ENCODE peak calls at places on chromosomes 2 and 18, in ten cellular contexts. P is H1; D is A549; V is lung; J is aorta; S is CD8-positive, alpha-beta memory T cell; R is CD8-positive, alpha-beta T cell; N is tibial nerve; I is left lung; Z is kidney. L is an unnamed sample.

GRCh38 chr2:209553913-209554312 is 130.1 kb downstream of the MAP2 start:
- DNase-seq in P (no peak), D (no peak), V (no peak), J (no peak), S (no peak), R (no peak), N (no peak), I (no peak), Z (no peak), L (no peak)

GRCh38 chr2:128298846-128299507 is 19.7 kb downstream of the HS6ST1 start:
- DNase-seq in P (no peak), D (no peak), V (no peak), J (peak; percentile 58), S (no peak), R (no peak), N (no peak), I (peak; percentile 60), Z (peak; percentile 69), L (no peak)

GRCh38 chr2:194060269-194060668 is 1596.8 kb upstream of the SLC39A10 start:
- DNase-seq in P (no peak), D (no peak), V (no peak), J (no peak), S (no peak), R (no peak), N (no peak), I (no peak), Z (no peak), L (no peak)

GRCh38 chr2:25279091-25279651 is 62.6 kb downstream of the DNMT3A start:
- DNase-seq in P (no peak), D (no peak), V (peak; percentile 67), J (peak; percentile 82), S (no peak), R (no peak), N (peak; percentile 75), I (peak; percentile 86), Z (peak; percentile 83), L (peak; percentile 51)

GRCh38 chr2:58734365-58734764 is 493.2 kb upstream of the FANCL start:
- DNase-seq in P (no peak), D (peak; percentile 55), V (no peak), J (no peak), S (no peak), R (no peak), N (no peak), I (no peak), Z (no peak), L (no peak)

GRCh38 chr18:26778054-26778393 is 87.5 kb downstream of the AQP4 start:
- DNase-seq in P (no peak), D (no peak), V (no peak), J (no peak), S (no peak), R (no peak), N (no peak), I (no peak), Z (no peak), L (no peak)

GRCh38 chr18:68713131-68713530 is 1.8 kb downstream of the TMX3 start:
- DNase-seq in P (no peak), D (no peak), V (no peak), J (no peak), S (no peak), R (no peak), N (no peak), I (no peak), Z (peak; percentile 10), L (no peak)

GRCh38 chr18:46740046-46740445 is 16.8 kb downstream of the ST8SIA5 start:
- DNase-seq in P (no peak), D (no peak), V (no peak), J (no peak), S (no peak), R (no peak), N (no peak), I (no peak), Z (no peak), L (no peak)

GRCh38 chr2:9761547-9761946 is 81.7 kb upstream of the TAF1B start:
- DNase-seq in P (no peak), D (no peak), V (no peak), J (no peak), S (no peak), R (no peak), N (no peak), I (no peak), Z (no peak), L (no peak)

GRCh38 chr2:46296216-46296839 is 879 bp upstream of the EPAS1 start:
- DNase-seq in P (peak; percentile 78), D (peak; percentile 43), V (peak; percentile 63), J (peak; percentile 85), S (no peak), R (peak; percentile 58), N (peak; percentile 62), I (peak; percentile 85), Z (peak; percentile 85), L (peak; percentile 66)

DNA sequence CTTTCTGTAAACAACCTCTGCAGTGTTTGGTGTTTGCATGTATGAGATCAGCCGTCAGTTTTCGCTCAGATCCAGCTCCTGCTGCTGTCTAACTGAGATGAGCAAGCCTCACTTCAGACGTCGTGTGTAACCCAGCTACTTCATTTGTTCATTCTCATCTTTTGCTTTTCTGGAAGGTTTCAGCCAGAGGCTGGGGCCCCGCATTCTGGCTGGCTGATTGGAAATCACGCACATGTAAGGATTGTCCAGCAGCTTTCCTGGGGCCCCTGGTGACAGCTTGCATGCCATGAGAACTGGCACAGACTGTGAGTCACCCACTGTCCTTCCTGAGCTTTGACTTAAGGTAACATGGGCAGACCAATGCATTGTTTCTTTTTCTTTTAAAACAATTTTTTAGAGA is 49.0 kb downstream of the LDLRAD4 start:
- DNase-seq in P (no peak), D (no peak), V (no peak), J (no peak), S (no peak), R (peak; percentile 47), N (no peak), I (no peak), Z (peak; percentile 48), L (no peak)
- H3K4me1 ChIP-seq in P (no peaks in the 10 kb centered on the region), D (no peaks in the 10 kb centered on the region), V (no peaks in the 10 kb centered on the region), J (no peaks in the 10 kb centered on the region), S (peaks cover 32% of the 10 kb centered on the region), R (peaks cover 34% of the 10 kb centered on the region), N (peaks cover 36% of the 10 kb centered on the region), I (peaks cover 18% of the 10 kb centered on the region), Z (peaks cover 19% of the 10 kb centered on the region), L (peaks cover 4% of the 10 kb centered on the region)

GRCh38 chr18:34598136-34598635 is 111.9 kb upstream of the DTNA start:
- DNase-seq in P (no peak), D (no peak), V (no peak), J (no peak), S (no peak), R (no peak), N (no peak), I (no peak), Z (no peak), L (no peak)

GRCh38 chr18:34600118-34600517 is 110.0 kb upstream of the DTNA start:
- DNase-seq in P (no peak), D (no peak), V (no peak), J (no peak), S (no peak), R (no peak), N (no peak), I (no peak), Z (no peak), L (no peak)

GRCh38 chr18:34595673-34596072 is 114.4 kb upstream of the DTNA start:
- DNase-seq in P (no peak), D (peak; percentile 1), V (no peak), J (no peak), S (no peak), R (no peak), N (no peak), I (no peak), Z (no peak), L (no peak)

GRCh38 chr18:34600874-34601273 is 109.2 kb upstream of the DTNA start:
- DNase-seq in P (no peak), D (no peak), V (no peak), J (no peak), S (no peak), R (no peak), N (no peak), I (no peak), Z (no peak), L (no peak)
- H3K4me1 ChIP-seq in P (no peaks in the 10 kb centered on the region), D (no peaks in the 10 kb centered on the region), V (peaks cover 2% of the 10 kb centered on the region), J (peaks cover 6% of the 10 kb centered on the region), S (no peaks in the 10 kb centered on the region), R (no peaks in the 10 kb centered on the region), N (no peaks in the 10 kb centered on the region), I (no peaks in the 10 kb centered on the region), Z (no peaks in the 10 kb centered on the region), L (no peaks in the 10 kb centered on the region)

DNA sequence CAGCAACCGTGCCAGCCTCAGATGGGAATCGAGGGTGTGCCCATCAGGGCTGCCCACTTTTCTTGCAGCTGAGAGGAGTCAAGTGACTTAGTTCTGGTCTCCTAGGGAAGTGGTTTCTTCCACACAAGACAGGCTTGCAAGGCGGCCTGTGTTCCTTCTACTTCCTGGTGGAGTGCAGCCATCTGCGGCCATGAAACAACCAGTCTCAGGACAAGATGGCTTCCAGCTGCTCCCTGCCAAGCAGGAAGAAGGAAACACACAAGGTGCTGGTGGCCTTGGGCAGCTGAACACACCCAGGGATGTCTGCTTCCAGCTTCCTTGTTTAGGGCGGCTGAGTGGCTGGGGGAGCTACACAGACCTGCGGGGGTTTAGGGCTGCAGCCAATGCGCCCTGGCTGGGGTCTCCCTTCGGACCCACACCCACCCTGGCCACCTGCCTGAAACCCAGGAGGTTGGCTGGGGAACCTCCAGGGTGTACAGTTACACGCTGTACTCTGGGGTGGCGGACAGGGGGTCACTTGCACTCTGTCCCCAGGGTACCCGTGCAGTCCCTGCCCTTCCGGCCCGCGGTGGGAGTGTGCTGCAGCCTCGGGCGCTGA is 34.7 kb downstream of the PTPN18 start:
- DNase-seq in P (no peak), D (no peak), V (no peak), J (peak; percentile 76), S (no peak), R (no peak), N (no peak), I (peak; percentile 73), Z (peak; percentile 82), L (no peak)
- H3K4me1 ChIP-seq in P (peaks cover 5% of the 10 kb centered on the region), D (peaks cover 16% of the 10 kb centered on the region), V (peaks cover 11% of the 10 kb centered on the region), J (no peaks in the 10 kb centered on the region), S (peaks cover 9% of the 10 kb centered on the region), R (peaks cover 13% of the 10 kb centered on the region), N (peaks cover 24% of the 10 kb centered on the region), I (peaks cover 37% of the 10 kb centered on the region), Z (peaks cover 11% of the 10 kb centered on the region), L (peaks cover 3% of the 10 kb centered on the region)

GRCh38 chr2:239790721-239791120 is 234.4 kb downstream of the NDUFA10 start:
- DNase-seq in P (peak; percentile 19), D (no peak), V (no peak), J (peak; percentile 32), S (no peak), R (no peak), N (no peak), I (no peak), Z (no peak), L (no peak)

GRCh38 chr2:239793086-239793485 is 232.1 kb downstream of the NDUFA10 start:
- DNase-seq in P (no peak), D (no peak), V (no peak), J (no peak), S (no peak), R (peak; percentile 27), N (no peak), I (no peak), Z (no peak), L (no peak)

GRCh38 chr2:239792649-239793010 is 232.5 kb downstream of the NDUFA10 start:
- DNase-seq in P (no peak), D (no peak), V (no peak), J (peak; percentile 74), S (no peak), R (peak; percentile 29), N (no peak), I (no peak), Z (no peak), L (no peak)

GRCh38 chr2:239790313-239790712 is 234.8 kb downstream of the NDUFA10 start:
- DNase-seq in P (peak; percentile 29), D (no peak), V (no peak), J (peak; percentile 65), S (no peak), R (no peak), N (no peak), I (no peak), Z (no peak), L (no peak)

GRCh38 chr2:239791727-239792648 is 233.2 kb downstream of the NDUFA10 start:
- DNase-seq in P (no peak), D (no peak), V (no peak), J (peak; percentile 48), S (no peak), R (peak; percentile 45), N (no peak), I (no peak), Z (no peak), L (peak; percentile 8)
- H3K4me1 ChIP-seq in P (no peaks in the 10 kb centered on the region), D (no peaks in the 10 kb centered on the region), V (no peaks in the 10 kb centered on the region), J (no peaks in the 10 kb centered on the region), S (no peaks in the 10 kb centered on the region), R (no peaks in the 10 kb centered on the region), N (no peaks in the 10 kb centered on the region), I (no peaks in the 10 kb centered on the region), Z (peaks cover 14% of the 10 kb centered on the region), L (no peaks in the 10 kb centered on the region)